ENCODE peak calls at places on chromosome 14, in four cellular contexts. E, Z, K and D are unnamed samples.

GRCh38 chr14:32648434-32648833 is 290.2 kb upstream of the NPAS3 start:
- DNase-seq in Z (peak), E (no peak), K (peak), D (peak)

GRCh38 chr14:104794641-104795467 is 694 bp downstream of the AKT1 start:
- DNase-seq in K (no peak), E (no peak), Z (no peak), D (no peak)

GRCh38 chr14:105641075-105641937 is 114.9 kb downstream of the TMEM121 start:
- DNase-seq in K (no peak), E (no peak), Z (no peak), D (no peak)

GRCh38 chr14:86574026-86574777 is 1044.3 kb downstream of the FLRT2 start:
- DNase-seq in Z (peak), E (no peak), K (no peak), D (no peak)

GRCh38 chr14:104941508-104942365 is 17.1 kb downstream of the PLD4 start:
- DNase-seq in Z (no peak), K (no peak), E (no peak), D (no peak)

GRCh38 chr14:92316937-92317336 is 6.0 kb upstream of the SLC24A4 start:
- DNase-seq in K (no peak), E (no peak), Z (no peak), D (no peak)

GRCh38 chr14:44316647-44317432 is 190.2 kb downstream of the FSCB start:
- DNase-seq in E (peak), K (peak), Z (peak), D (no peak)

GRCh38 chr14:22998324-22999012 is 11.5 kb downstream of the C14orf93 start:
- DNase-seq in K (no peak), E (no peak), Z (no peak), D (no peak)

GRCh38 chr14:76514599-76514998 is 138.7 kb downstream of the ESRRB start:
- DNase-seq in K (no peak), E (no peak), Z (peak), D (no peak)

GRCh38 chr14:105576525-105577088 is 50.2 kb downstream of the TMEM121 start:
- DNase-seq in K (no peak), Z (no peak), E (no peak), D (no peak)

GRCh38 chr14:67377916-67378315 is 17.8 kb downstream of the EIF2S1 start:
- DNase-seq in Z (no peak), E (no peak), K (no peak), D (no peak)

GRCh38 chr14:71395151-71395604 is 487.9 kb downstream of the PCNX1 start:
- DNase-seq in K (no peak), E (no peak), Z (no peak), D (no peak)

GRCh38 chr14:35333347-35333730 is 41.2 kb downstream of the PSMA6 start:
- DNase-seq in E (no peak), K (no peak), Z (no peak), D (no peak)

GRCh38 chr14:34059037-34059924 is 108.4 kb upstream of the EGLN3 start:
- DNase-seq in Z (no peak), E (no peak), K (no peak), D (no peak)

GRCh38 chr14:90759370-90760054 is 56.7 kb downstream of the TTC7B start:
- DNase-seq in E (no peak), Z (peak), K (no peak), D (no peak)

GRCh38 chr14:48584031-48584430 is 908.6 kb upstream of the MDGA2 start:
- DNase-seq in Z (no peak), K (no peak), E (peak), D (no peak)

GRCh38 chr14:68822964-68823363 is 30.1 kb upstream of the ZFP36L1 start:
- DNase-seq in E (no peak), K (no peak), Z (no peak), D (no peak)

GRCh38 chr14:68825729-68826128 is 32.9 kb upstream of the ZFP36L1 start:
- DNase-seq in E (no peak), Z (no peak), K (no peak), D (no peak)

GRCh38 chr14:68824207-68824516 is 31.3 kb upstream of the ZFP36L1 start:
- DNase-seq in K (no peak), Z (no peak), E (no peak), D (no peak)

GRCh38 chr14:68823434-68824206 is 30.8 kb upstream of the ZFP36L1 start:
- DNase-seq in K (no peak), E (no peak), Z (no peak), D (no peak)

DNA sequence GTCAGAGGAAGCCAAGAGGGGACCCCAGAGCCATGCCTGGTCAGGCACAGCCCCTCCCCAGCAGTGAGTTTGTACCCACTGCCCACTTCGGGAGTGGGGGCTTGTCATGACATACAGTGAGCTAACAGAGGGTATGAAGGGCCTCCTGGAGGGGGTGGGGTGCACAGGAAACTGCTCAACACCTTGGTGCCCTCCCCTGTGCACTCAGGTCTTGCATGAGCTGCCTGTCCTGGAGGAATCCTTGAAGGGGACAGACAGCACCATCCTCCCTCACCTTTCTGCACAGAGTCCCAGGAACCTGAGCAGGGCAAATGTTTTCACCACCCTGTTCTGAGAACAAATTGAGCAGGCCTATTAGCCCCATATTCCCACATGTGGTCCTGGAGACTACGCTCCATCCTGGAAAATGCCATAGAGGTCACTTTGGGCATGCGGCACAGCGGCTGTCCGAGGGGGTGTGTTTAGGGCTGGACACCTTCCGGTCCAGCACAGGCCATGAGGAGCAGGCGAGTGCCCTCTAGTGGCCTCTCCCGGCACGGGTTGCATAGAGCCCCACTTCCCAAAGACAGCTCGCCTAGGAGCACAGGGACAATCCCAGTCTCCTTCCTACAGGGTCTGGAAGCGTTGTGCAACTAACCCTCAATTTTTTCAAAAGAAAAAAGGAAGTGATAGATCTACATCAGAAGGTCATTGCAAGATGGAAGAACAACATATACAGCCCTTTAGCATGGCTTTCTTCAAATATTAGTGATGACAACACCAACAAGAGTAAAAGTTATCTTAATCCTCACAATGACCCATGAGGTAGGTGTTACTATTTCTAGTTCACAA is 31.9 kb upstream of the ZFP36L1 start:
- DNase-seq in E (no peak), K (peak), Z (peak), D (no peak)
- H3K4me3 ChIP-seq in E (no peak), K (no peak), Z (no peak), D (no peak)

DNA sequence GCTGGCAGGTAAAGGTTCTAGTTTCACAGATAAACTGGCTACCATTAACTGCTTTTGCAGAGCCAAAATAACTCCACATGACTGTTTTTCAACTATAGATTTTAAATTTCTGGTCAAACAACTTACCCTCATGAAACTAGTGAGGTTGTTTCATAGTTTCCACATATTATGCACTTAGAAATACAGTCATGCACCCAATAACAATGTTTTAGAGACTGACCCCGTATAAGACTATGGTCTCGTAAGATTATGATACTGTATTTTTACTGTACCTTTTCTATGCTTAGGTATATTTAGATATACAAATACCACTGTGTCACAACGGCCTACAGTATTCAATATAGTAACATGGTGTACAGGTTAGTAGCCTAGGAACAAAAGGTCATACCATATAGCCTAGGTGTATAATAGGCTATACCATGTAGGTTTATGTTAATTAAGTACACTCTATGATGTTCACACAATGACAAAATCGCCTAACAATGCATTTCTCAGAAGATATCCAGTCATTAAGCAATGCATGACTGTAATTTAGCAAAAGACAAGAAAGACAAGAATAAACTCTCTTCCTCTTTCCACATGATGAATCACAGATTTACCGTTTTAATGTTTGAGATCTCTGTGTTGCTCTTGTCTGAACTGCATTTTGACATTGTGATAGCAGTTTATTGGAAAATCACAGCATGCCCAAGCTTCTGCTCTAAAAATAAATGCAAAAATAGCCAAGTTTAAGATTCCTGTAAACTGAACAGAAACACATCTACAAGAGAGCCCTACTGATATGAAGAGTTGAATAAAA is 17.1 kb downstream of the DICER1 start:
- DNase-seq in Z (no peak), E (no peak), K (no peak), D (no peak)
- H3K4me3 ChIP-seq in Z (no peak), E (no peak), K (no peak), D (no peak)

DNA sequence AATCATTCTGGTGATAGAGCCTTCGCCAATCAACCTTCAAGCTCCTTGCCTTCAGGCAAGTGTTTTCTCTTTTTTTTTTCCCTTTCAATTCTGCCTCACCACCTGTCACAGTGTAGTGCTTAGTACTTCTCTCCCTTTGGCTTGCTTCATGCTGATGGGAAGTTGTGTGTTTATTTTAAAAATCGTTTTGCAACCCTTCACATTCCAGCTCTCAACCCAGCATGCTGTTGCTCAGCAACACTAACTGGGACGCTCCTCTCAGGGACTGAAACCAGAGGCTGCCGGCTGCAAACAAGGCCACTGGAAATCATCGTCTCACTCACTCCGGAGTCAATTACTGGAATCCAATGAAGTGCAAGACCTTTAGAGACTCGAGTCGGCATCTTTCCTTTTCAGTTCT is 342.7 kb downstream of the PRKD1 start:
- DNase-seq in K (peak), Z (no peak), E (peak), D (peak)
- H3K4me3 ChIP-seq in K (no peak), Z (no peak), E (no peak), D (peak)

GRCh38 chr14:77641207-77641533 is 24.7 kb upstream of the SPTLC2 start:
- DNase-seq in K (no peak), E (no peak), Z (no peak), D (no peak)
- H3K4me3 ChIP-seq in K (no peak), E (no peak), Z (no peak), D (no peak)

DNA sequence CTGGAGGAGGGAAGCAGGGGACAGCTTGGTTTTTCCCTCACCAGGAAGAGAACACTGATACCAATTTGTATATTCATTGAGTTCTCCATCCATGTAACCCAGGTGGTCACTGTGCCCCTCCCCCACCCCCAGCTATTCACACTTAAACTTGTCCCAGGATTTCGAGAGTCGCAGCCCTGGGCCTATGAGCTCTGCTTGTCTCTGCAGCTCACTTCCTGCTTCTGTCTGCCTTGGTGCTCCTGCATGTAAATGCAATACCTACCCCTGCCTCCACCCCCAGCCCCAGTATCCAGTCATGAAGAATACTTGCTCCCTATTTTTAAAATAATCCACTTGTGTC is 452.2 kb downstream of the BCL11B start:
- DNase-seq in Z (no peak), K (no peak), E (no peak), D (no peak)
- H3K4me3 ChIP-seq in Z (no peak), K (no peak), E (no peak), D (no peak)

DNA sequence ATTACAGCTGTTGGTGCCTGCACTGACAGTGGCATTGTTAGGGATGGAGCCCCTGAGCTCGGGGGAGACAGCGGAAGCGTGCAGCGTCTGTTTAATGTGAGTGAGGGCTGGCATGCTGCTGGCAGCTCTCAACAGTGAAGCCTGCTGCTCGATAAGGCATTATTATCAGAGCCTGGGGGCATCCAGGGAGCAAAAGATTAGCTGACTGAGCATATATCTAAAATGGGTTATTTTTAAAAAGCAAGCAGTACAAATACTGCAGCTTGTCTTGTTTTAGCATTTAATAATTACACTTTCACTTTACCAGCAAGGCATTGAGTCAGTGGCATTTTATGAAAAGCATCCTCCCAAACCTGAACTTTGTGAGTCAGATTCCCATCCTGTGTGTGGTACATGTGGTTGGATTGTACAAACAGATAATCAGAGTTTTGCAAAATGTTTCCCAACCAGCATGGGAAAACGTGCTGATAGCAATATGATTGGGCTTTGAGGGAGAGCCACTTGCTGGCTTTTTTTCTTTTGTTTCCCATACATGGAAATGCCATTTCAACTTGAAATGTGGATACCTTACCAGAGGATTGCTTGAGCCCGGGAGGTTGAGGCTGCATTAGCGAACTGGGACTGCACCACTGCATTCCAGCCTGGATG is 150.8 kb downstream of the PRKCH start:
- DNase-seq in Z (no peak), K (peak), E (peak), D (peak)
- H3K4me3 ChIP-seq in Z (peak), K (peak), E (peak), D (peak)

GRCh38 chr14:73022051-73022450 is 4.9 kb downstream of the ZFYVE1 start:
- DNase-seq in Z (no peak), K (no peak), E (no peak), D (no peak)
- H3K4me3 ChIP-seq in Z (no peak), K (no peak), E (no peak), D (no peak)

GRCh38 chr14:37590810-37591139 is 4.3 kb downstream of the FOXA1 start:
- DNase-seq in E (no peak), Z (no peak), K (no peak), D (no peak)

GRCh38 chr14:37588667-37588955 is 6.4 kb downstream of the FOXA1 start:
- DNase-seq in Z (no peak), E (no peak), K (no peak), D (no peak)

GRCh38 chr14:37591311-37591940 is 3.6 kb downstream of the FOXA1 start:
- DNase-seq in Z (no peak), E (no peak), K (no peak), D (no peak)

GRCh38 chr14:37588956-37589737 is 5.9 kb downstream of the FOXA1 start:
- DNase-seq in Z (no peak), E (no peak), K (no peak), D (no peak)

DNA sequence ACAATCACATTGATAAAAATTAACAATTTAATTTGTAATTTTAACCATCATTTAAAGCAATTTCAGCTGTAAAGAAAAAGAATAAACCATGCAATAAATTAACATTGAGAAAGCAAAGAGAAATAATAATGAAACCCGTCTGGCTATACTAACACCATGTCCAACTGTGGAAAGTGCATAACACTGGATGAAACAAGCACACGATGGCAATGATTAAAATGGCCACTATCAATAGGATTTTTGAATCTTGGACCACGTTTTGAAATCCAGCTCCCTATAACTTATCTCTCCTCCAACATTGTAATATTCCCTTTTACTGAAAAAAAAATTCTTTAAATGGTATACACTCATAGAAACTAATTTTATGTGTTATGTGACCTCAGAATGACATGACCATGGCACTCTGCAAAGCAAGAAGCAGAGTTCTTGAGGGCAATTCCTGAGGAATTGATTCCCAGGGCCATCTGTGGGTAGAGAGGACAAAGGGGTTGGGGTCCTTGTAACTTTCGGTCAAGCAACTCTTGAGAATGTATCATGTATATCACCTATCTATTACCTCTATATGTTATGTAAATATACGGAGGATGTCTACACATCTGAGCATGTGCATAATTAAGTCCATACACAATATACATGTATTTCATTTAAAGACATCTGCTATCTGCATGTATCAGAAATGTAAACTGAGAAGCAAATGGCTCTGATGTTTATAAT is 4.8 kb downstream of the FOXA1 start:
- DNase-seq in Z (no peak), E (no peak), K (no peak), D (no peak)
- H3K4me3 ChIP-seq in Z (no peak), E (no peak), K (no peak), D (no peak)